ENCODE peak calls at places on chromosomes 3 and 15, in seven cellular contexts. One of them, this sample, is unnamed.

GRCh38 chr3:185411133-185411532 is 48.2 kb downstream of the MAP3K13 start:
- DNase-seq in NCI-H460: no peak
- DNase-seq in substantia nigra: no peak
- DNase-seq in progenitor cell of endocrine pancreas: no peak
- DNase-seq in anterior cingulate cortex: no peak
- DNase-seq in nephron progenitor cell: no peak
- DNase-seq in HEK293T: no peak
- DNase-seq in this sample: no peak

GRCh38 chr15:42696626-42697025 is 40.3 kb downstream of the CDAN1 start:
- DNase-seq in NCI-H460: no peak
- DNase-seq in substantia nigra: no peak
- DNase-seq in progenitor cell of endocrine pancreas: no peak
- DNase-seq in anterior cingulate cortex: no peak
- DNase-seq in nephron progenitor cell: no peak
- DNase-seq in HEK293T: no peak
- DNase-seq in this sample: no peak

GRCh38 chr3:155664922-155665695 is 79.8 kb downstream of the PLCH1 start:
- DNase-seq in NCI-H460: no peak
- DNase-seq in substantia nigra: no peak
- DNase-seq in progenitor cell of endocrine pancreas: no peak
- DNase-seq in anterior cingulate cortex: no peak
- DNase-seq in nephron progenitor cell: no peak
- DNase-seq in HEK293T: no peak
- DNase-seq in this sample: peak

GRCh38 chr15:101115887-101116680 is 135.8 kb downstream of the CHSY1 start:
- DNase-seq in NCI-H460: no peak
- DNase-seq in substantia nigra: no peak
- DNase-seq in progenitor cell of endocrine pancreas: no peak
- DNase-seq in anterior cingulate cortex: no peak
- DNase-seq in nephron progenitor cell: peak
- DNase-seq in HEK293T: no peak
- DNase-seq in this sample: no peak

GRCh38 chr3:21722768-21723167 is 28.2 kb downstream of the ZNF385D start:
- DNase-seq in NCI-H460: no peak
- DNase-seq in substantia nigra: no peak
- DNase-seq in progenitor cell of endocrine pancreas: no peak
- DNase-seq in anterior cingulate cortex: no peak
- DNase-seq in nephron progenitor cell: no peak
- DNase-seq in HEK293T: no peak
- DNase-seq in this sample: no peak

GRCh38 chr15:90001683-90002427 is 731 bp downstream of the ZNF710 start:
- DNase-seq in NCI-H460: no peak
- DNase-seq in substantia nigra: no peak
- DNase-seq in progenitor cell of endocrine pancreas: peak
- DNase-seq in anterior cingulate cortex: no peak
- DNase-seq in nephron progenitor cell: peak
- DNase-seq in HEK293T: peak
- DNase-seq in this sample: peak

GRCh38 chr3:159803444-159803843 is 185.2 kb upstream of the IL12A start:
- DNase-seq in NCI-H460: no peak
- DNase-seq in substantia nigra: no peak
- DNase-seq in progenitor cell of endocrine pancreas: no peak
- DNase-seq in anterior cingulate cortex: no peak
- DNase-seq in nephron progenitor cell: no peak
- DNase-seq in HEK293T: no peak
- DNase-seq in this sample: no peak

GRCh38 chr3:101725192-101725889 is 927 bp downstream of the CEP97 start:
- DNase-seq in NCI-H460: no peak
- DNase-seq in substantia nigra: peak
- DNase-seq in progenitor cell of endocrine pancreas: no peak
- DNase-seq in anterior cingulate cortex: no peak
- DNase-seq in nephron progenitor cell: peak
- DNase-seq in HEK293T: peak
- DNase-seq in this sample: no peak

GRCh38 chr15:80710635-80711553 is 15.8 kb downstream of the ABHD17C start:
- DNase-seq in NCI-H460: no peak
- DNase-seq in substantia nigra: no peak
- DNase-seq in progenitor cell of endocrine pancreas: no peak
- DNase-seq in anterior cingulate cortex: no peak
- DNase-seq in nephron progenitor cell: no peak
- DNase-seq in HEK293T: no peak
- DNase-seq in this sample: no peak

GRCh38 chr3:47464603-47465002 is 11.1 kb downstream of the SCAP start:
- DNase-seq in NCI-H460: no peak
- DNase-seq in substantia nigra: no peak
- DNase-seq in progenitor cell of endocrine pancreas: no peak
- DNase-seq in anterior cingulate cortex: no peak
- DNase-seq in nephron progenitor cell: no peak
- DNase-seq in HEK293T: no peak
- DNase-seq in this sample: no peak

GRCh38 chr3:187678869-187679268 is 8.7 kb upstream of the SST start:
- DNase-seq in NCI-H460: peak
- DNase-seq in substantia nigra: no peak
- DNase-seq in progenitor cell of endocrine pancreas: peak
- DNase-seq in anterior cingulate cortex: no peak
- DNase-seq in nephron progenitor cell: peak
- DNase-seq in HEK293T: peak
- DNase-seq in this sample: peak

GRCh38 chr3:50374363-50375108 is 15.2 kb upstream of the TMEM115 start:
- DNase-seq in NCI-H460: no peak
- DNase-seq in substantia nigra: no peak
- DNase-seq in progenitor cell of endocrine pancreas: no peak
- DNase-seq in anterior cingulate cortex: no peak
- DNase-seq in nephron progenitor cell: no peak
- DNase-seq in HEK293T: no peak
- DNase-seq in this sample: no peak

GRCh38 chr15:96337354-96337990 is 7.0 kb downstream of the NR2F2 start:
- DNase-seq in NCI-H460: no peak
- DNase-seq in substantia nigra: no peak
- DNase-seq in progenitor cell of endocrine pancreas: no peak
- DNase-seq in anterior cingulate cortex: no peak
- DNase-seq in nephron progenitor cell: no peak
- DNase-seq in HEK293T: no peak
- DNase-seq in this sample: no peak

GRCh38 chr15:79431636-79432344 is at the start of gene MINAR1:
- DNase-seq in NCI-H460: no peak
- DNase-seq in substantia nigra: no peak
- DNase-seq in progenitor cell of endocrine pancreas: peak
- DNase-seq in anterior cingulate cortex: no peak
- DNase-seq in nephron progenitor cell: peak
- DNase-seq in HEK293T: peak
- DNase-seq in this sample: peak

GRCh38 chr15:31147943-31148621 is 46.6 kb upstream of the TRPM1 start:
- DNase-seq in NCI-H460: no peak
- DNase-seq in substantia nigra: no peak
- DNase-seq in progenitor cell of endocrine pancreas: no peak
- DNase-seq in anterior cingulate cortex: no peak
- DNase-seq in nephron progenitor cell: no peak
- DNase-seq in HEK293T: no peak
- DNase-seq in this sample: no peak

GRCh38 chr3:192915306-192915705 is 2.4 kb downstream of the MB21D2 start:
- DNase-seq in NCI-H460: no peak
- DNase-seq in substantia nigra: peak
- DNase-seq in progenitor cell of endocrine pancreas: no peak
- DNase-seq in anterior cingulate cortex: peak
- DNase-seq in nephron progenitor cell: no peak
- DNase-seq in HEK293T: peak
- DNase-seq in this sample: no peak

GRCh38 chr3:152518346-152518745 is 249.6 kb downstream of the MBNL1 start:
- DNase-seq in NCI-H460: no peak
- DNase-seq in substantia nigra: no peak
- DNase-seq in progenitor cell of endocrine pancreas: no peak
- DNase-seq in anterior cingulate cortex: no peak
- DNase-seq in nephron progenitor cell: no peak
- DNase-seq in HEK293T: no peak
- DNase-seq in this sample: no peak

GRCh38 chr3:191889781-191890180 is 428.8 kb downstream of the PYDC2 start:
- DNase-seq in NCI-H460: no peak
- DNase-seq in substantia nigra: no peak
- DNase-seq in progenitor cell of endocrine pancreas: no peak
- DNase-seq in anterior cingulate cortex: no peak
- DNase-seq in nephron progenitor cell: no peak
- DNase-seq in HEK293T: no peak
- DNase-seq in this sample: peak

GRCh38 chr3:51386159-51386851 is 1.2 kb downstream of the MANF start:
- DNase-seq in NCI-H460: no peak
- DNase-seq in substantia nigra: no peak
- DNase-seq in progenitor cell of endocrine pancreas: no peak
- DNase-seq in anterior cingulate cortex: no peak
- DNase-seq in nephron progenitor cell: no peak
- DNase-seq in HEK293T: no peak
- DNase-seq in this sample: no peak

GRCh38 chr3:161586836-161587235 is 90.2 kb downstream of the OTOL1 start:
- DNase-seq in NCI-H460: no peak
- DNase-seq in substantia nigra: no peak
- DNase-seq in progenitor cell of endocrine pancreas: no peak
- DNase-seq in anterior cingulate cortex: no peak
- DNase-seq in nephron progenitor cell: no peak
- DNase-seq in HEK293T: no peak
- DNase-seq in this sample: no peak